ENCODE peak calls at places on chromosomes 3 and 15, in four cellular contexts. One of them, this sample, is unnamed.

GRCh38 chr3:23402728-23403505 is 199.8 kb downstream of the UBE2E2 start:
- DNase-seq in K562: no peak
- DNase-seq in GM12878: no peak
- DNase-seq in HepG2: no peak
- DNase-seq in this sample: no peak

GRCh38 chr3:72287941-72288340 is 503.0 kb upstream of the PROK2 start:
- DNase-seq in HepG2: no peak
- DNase-seq in GM12878: no peak
- DNase-seq in K562: no peak
- DNase-seq in this sample: no peak

GRCh38 chr15:43208052-43209002 is 12.5 kb downstream of the EPB42 start:
- DNase-seq in K562: no peak
- DNase-seq in HepG2: no peak
- DNase-seq in GM12878: no peak
- DNase-seq in this sample: no peak

GRCh38 chr3:137217733-137218132 is 259.9 kb downstream of the IL20RB start:
- DNase-seq in K562: peak; percentile 18
- DNase-seq in HepG2: no peak
- DNase-seq in GM12878: no peak
- DNase-seq in this sample: no peak

GRCh38 chr3:29427266-29428103 is 146.6 kb downstream of the RBMS3 start:
- DNase-seq in HepG2: no peak
- DNase-seq in K562: no peak
- DNase-seq in GM12878: no peak
- DNase-seq in this sample: no peak

GRCh38 chr3:40044487-40044886 is 235.1 kb downstream of the MYRIP start:
- DNase-seq in GM12878: no peak
- DNase-seq in K562: no peak
- DNase-seq in HepG2: no peak
- DNase-seq in this sample: no peak

GRCh38 chr3:99868438-99868723 is 50.7 kb downstream of the CMSS1 start:
- DNase-seq in GM12878: no peak
- DNase-seq in K562: peak; percentile 20
- DNase-seq in HepG2: no peak
- DNase-seq in this sample: peak; percentile 7

GRCh38 chr15:21262851-21263400 is 177.4 kb downstream of the POTEB3 start:
- DNase-seq in K562: no peak
- DNase-seq in HepG2: no peak
- DNase-seq in GM12878: no peak
- DNase-seq in this sample: no peak

GRCh38 chr3:146542179-146542578 is 2.2 kb downstream of the PLSCR1 start:
- DNase-seq in HepG2: no peak
- DNase-seq in GM12878: no peak
- DNase-seq in K562: no peak
- DNase-seq in this sample: no peak

GRCh38 chr15:32717290-32718081 is at the start of gene GREM1:
- DNase-seq in HepG2: no peak
- DNase-seq in K562: no peak
- DNase-seq in GM12878: no peak
- DNase-seq in this sample: no peak

GRCh38 chr3:169575381-169575780 is 88.1 kb downstream of the MECOM start:
- DNase-seq in GM12878: no peak
- DNase-seq in K562: no peak
- DNase-seq in HepG2: no peak
- DNase-seq in this sample: no peak

GRCh38 chr15:67836477-67836876 is 3.4 kb downstream of the RNU6-1 start:
- DNase-seq in K562: peak; percentile 58
- DNase-seq in GM12878: no peak
- DNase-seq in HepG2: no peak
- DNase-seq in this sample: peak; percentile 89

GRCh38 chr3:133700351-133700750 is 38.6 kb upstream of the TOPBP1 start:
- DNase-seq in GM12878: no peak
- DNase-seq in HepG2: no peak
- DNase-seq in K562: no peak
- DNase-seq in this sample: no peak

GRCh38 chr15:72967397-72967796 is 84.9 kb upstream of the NEO1 start:
- DNase-seq in GM12878: no peak
- DNase-seq in K562: no peak
- DNase-seq in HepG2: no peak
- DNase-seq in this sample: no peak

GRCh38 chr15:101641894-101642293 is 10.3 kb downstream of the TM2D3 start:
- DNase-seq in K562: no peak
- DNase-seq in HepG2: no peak
- DNase-seq in GM12878: peak; percentile 25
- DNase-seq in this sample: no peak

GRCh38 chr3:171556133-171556532 is 95.9 kb upstream of the TNIK start:
- DNase-seq in GM12878: no peak
- DNase-seq in K562: no peak
- DNase-seq in HepG2: no peak
- DNase-seq in this sample: no peak

GRCh38 chr3:20340324-20340928 is 154.4 kb upstream of the SGO1 start:
- DNase-seq in HepG2: peak; percentile 62
- DNase-seq in GM12878: peak; percentile 25
- DNase-seq in K562: peak; percentile 74
- DNase-seq in this sample: peak; percentile 35

GRCh38 chr3:111669926-111670630 is 74.9 kb upstream of the ZBED2 start:
- DNase-seq in GM12878: no peak
- DNase-seq in HepG2: no peak
- DNase-seq in K562: no peak
- DNase-seq in this sample: no peak

GRCh38 chr3:111667170-111667569 is 72.0 kb upstream of the ZBED2 start:
- DNase-seq in HepG2: no peak
- DNase-seq in GM12878: no peak
- DNase-seq in K562: no peak
- DNase-seq in this sample: no peak

GRCh38 chr3:111668321-111668720 is 73.2 kb upstream of the ZBED2 start:
- DNase-seq in GM12878: no peak
- DNase-seq in K562: no peak
- DNase-seq in HepG2: no peak
- DNase-seq in this sample: no peak

GRCh38 chr3:111667621-111668239 is 72.6 kb upstream of the ZBED2 start:
- DNase-seq in HepG2: no peak
- DNase-seq in GM12878: peak; percentile 69
- DNase-seq in K562: no peak
- DNase-seq in this sample: no peak

GRCh38 chr3:111668912-111669488 is 73.9 kb upstream of the ZBED2 start:
- DNase-seq in K562: peak; percentile 16
- DNase-seq in GM12878: no peak
- DNase-seq in HepG2: peak; percentile 50
- DNase-seq in this sample: peak; percentile 55
- TF ChIP-seq ESRRA in K562: no peak
- TF ChIP-seq ESRRA in GM12878: no peak
- TF ChIP-seq ESRRA in HepG2: no peak
- TF ChIP-seq ESRRA in this sample: no peak

DNA sequence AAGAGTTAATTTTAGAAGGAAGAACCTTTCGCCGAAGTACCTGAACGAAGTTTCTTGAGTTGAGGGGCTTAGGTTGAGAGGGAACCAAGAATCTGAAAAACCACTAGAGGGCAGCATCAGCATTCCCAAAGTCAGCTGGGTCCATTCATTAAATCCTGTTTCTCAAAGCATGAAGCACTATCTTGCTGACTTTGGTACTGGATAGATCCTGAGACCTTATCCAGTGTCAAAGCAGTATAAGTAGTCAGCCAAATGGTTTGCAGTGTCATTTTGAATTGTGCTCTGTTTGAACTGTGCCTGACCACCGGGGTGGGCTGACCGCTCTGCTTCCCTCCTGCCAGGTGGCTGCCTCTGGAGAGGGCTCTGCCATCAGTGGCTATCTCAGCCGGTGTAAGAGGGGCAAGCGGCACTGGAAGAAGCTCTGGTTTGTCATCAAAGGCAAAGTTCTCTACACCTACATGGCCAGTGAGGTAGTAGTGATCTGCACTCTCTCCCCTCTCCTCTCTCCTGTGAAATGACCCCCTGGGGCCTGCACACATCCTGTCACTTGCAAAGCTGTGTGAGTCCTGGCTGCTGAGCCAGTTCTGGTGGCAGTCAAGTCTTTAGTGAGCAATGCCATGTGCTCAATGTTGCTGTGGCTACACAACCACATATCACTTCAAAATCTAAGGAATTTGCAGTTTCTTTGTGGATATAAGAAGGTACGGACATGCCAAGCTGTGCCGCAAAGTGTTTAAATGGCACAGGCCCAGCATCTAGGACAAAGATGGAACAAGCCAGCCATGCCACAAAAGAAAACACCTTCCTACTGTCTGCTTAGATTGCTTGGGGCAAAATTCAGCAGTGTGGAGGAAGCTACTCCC is 21.4 kb upstream of the NR2C2 start:
- DNase-seq in K562: peak; percentile 59
- DNase-seq in GM12878: no peak
- DNase-seq in HepG2: peak; percentile 62
- DNase-seq in this sample: peak; percentile 72
- TF ChIP-seq MYC in K562: no peak
- TF ChIP-seq MYC in GM12878: no peak
- TF ChIP-seq MYC in HepG2: no peak
- TF ChIP-seq MYC in this sample: no peak

GRCh38 chr3:46693897-46694235 is 387 bp upstream of the ALS2CL start:
- DNase-seq in K562: no peak
- DNase-seq in GM12878: no peak
- DNase-seq in HepG2: no peak
- DNase-seq in this sample: no peak
- TF ChIP-seq ESRRA in K562: no peak
- TF ChIP-seq ESRRA in GM12878: no peak
- TF ChIP-seq ESRRA in HepG2: no peak
- TF ChIP-seq ESRRA in this sample: no peak

GRCh38 chr3:193194417-193194816 is 46.6 kb upstream of the PLAAT1 start:
- DNase-seq in HepG2: no peak
- DNase-seq in GM12878: no peak
- DNase-seq in K562: no peak
- DNase-seq in this sample: no peak
- TF ChIP-seq MYC in HepG2: no peak
- TF ChIP-seq MYC in GM12878: no peak
- TF ChIP-seq MYC in K562: no peak
- TF ChIP-seq MYC in this sample: no peak

This sample was measured in A549.